ENCODE peak calls at places on chromosome 7, in eight cellular contexts. J, M, L, X, P, A, W and Q are unnamed samples.

GRCh38 chr7:134886353-134887057 is 99.8 kb upstream of the AGBL3 start:
- DNase-seq in J (no peak), M (no peak), L (no peak), X (no peak), P (no peak), A (no peak), W (peak; percentile 68), Q (peak; percentile 37)

GRCh38 chr7:21543528-21544302 is 876 bp downstream of the DNAH11 start:
- DNase-seq in J (peak; percentile 14), M (no peak), L (peak; percentile 18), X (peak; percentile 24), P (no peak), A (no peak), W (peak; percentile 13), Q (no peak)

GRCh38 chr7:35752727-35753126 is 48.1 kb upstream of the SEPTIN7 start:
- DNase-seq in J (no peak), M (no peak), L (no peak), X (no peak), P (no peak), A (no peak), W (no peak), Q (no peak)

GRCh38 chr7:151137841-151138540 is 29.5 kb downstream of the GBX1 start:
- DNase-seq in J (no peak), M (no peak), L (no peak), X (no peak), P (no peak), A (no peak), W (no peak), Q (no peak)

GRCh38 chr7:143305423-143306070 is 10.4 kb upstream of the CLCN1 start:
- DNase-seq in J (peak; percentile 74), M (peak; percentile 58), L (no peak), X (no peak), P (no peak), A (peak; percentile 69), W (peak; percentile 77), Q (peak; percentile 76)

GRCh38 chr7:115332691-115333090 is 410.8 kb downstream of the MDFIC start:
- DNase-seq in J (no peak), M (no peak), L (no peak), X (no peak), P (peak; percentile 25), A (no peak), W (no peak), Q (no peak)

GRCh38 chr7:111796671-111797070 is 234.4 kb upstream of the IMMP2L start:
- DNase-seq in J (no peak), M (no peak), L (no peak), X (no peak), P (no peak), A (no peak), W (no peak), Q (no peak)

GRCh38 chr7:81446212-81446611 is 323.6 kb downstream of the HGF start:
- DNase-seq in J (no peak), M (no peak), L (no peak), X (no peak), P (no peak), A (no peak), W (no peak), Q (no peak)

GRCh38 chr7:36994456-36995112 is 270.3 kb upstream of the AOAH start:
- DNase-seq in J (no peak), M (no peak), L (peak; percentile 11), X (no peak), P (no peak), A (no peak), W (no peak), Q (no peak)

GRCh38 chr7:133699390-133699789 is 427.8 kb upstream of the LRGUK start:
- DNase-seq in J (no peak), M (no peak), L (no peak), X (no peak), P (no peak), A (no peak), W (no peak), Q (no peak)

GRCh38 chr7:144842377-144842851 is 6.6 kb upstream of the TPK1 start:
- DNase-seq in J (no peak), M (peak; percentile 23), L (peak; percentile 22), X (no peak), P (no peak), A (no peak), W (peak; percentile 47), Q (peak; percentile 79)

GRCh38 chr7:49166441-49166840 is 242.1 kb downstream of the CDC14C start:
- DNase-seq in J (no peak), M (no peak), L (no peak), X (no peak), P (no peak), A (no peak), W (no peak), Q (no peak)